ENCODE peak calls at places on chromosomes 16 and 17, in ten cellular contexts. Y, G, T, B, W, V, U, P, L and K are unnamed samples.

GRCh38 chr17:50627782-50628601 is 6.7 kb upstream of the ABCC3 start:
- DNase-seq in L (no peak), B (no peak), U (no peak), G (no peak), W (peak; percentile 77), T (peak; percentile 42), P (no peak), V (no peak), Y (no peak), K (no peak)

GRCh38 chr17:41989702-41990419 is 23.3 kb downstream of the CNP start:
- DNase-seq in W (no peak), V (no peak), U (no peak), P (no peak), G (no peak), T (no peak), L (no peak), B (no peak), Y (no peak), K (no peak)

GRCh38 chr17:81845881-81846742 is 11.3 kb upstream of the PPP1R27 start:
- DNase-seq in P (no peak), V (no peak), G (no peak), Y (no peak), L (no peak), B (no peak), T (no peak), W (no peak), U (no peak), K (no peak)

GRCh38 chr17:46795379-46795952 is 23.0 kb downstream of the WNT3 start:
- DNase-seq in G (no peak), B (no peak), L (peak; percentile 13), T (no peak), U (no peak), V (peak; percentile 30), Y (no peak), P (no peak), W (peak; percentile 67), K (no peak)

GRCh38 chr16:83365166-83365565 is 442.6 kb upstream of the HSBP1 start:
- DNase-seq in L (peak; percentile 51), W (no peak), G (no peak), V (no peak), T (no peak), P (no peak), B (no peak), U (no peak), Y (no peak), K (no peak)

GRCh38 chr16:78211951-78212350 is 112.5 kb downstream of the WWOX start:
- DNase-seq in L (no peak), U (no peak), W (peak; percentile 12), T (peak; percentile 44), B (peak; percentile 61), G (no peak), Y (no peak), V (no peak), P (no peak), K (no peak)

GRCh38 chr16:81061855-81062608 is 15.0 kb downstream of the C16orf46 start:
- DNase-seq in B (no peak), U (no peak), P (no peak), Y (no peak), W (no peak), G (no peak), V (no peak), T (no peak), L (no peak), K (no peak)

GRCh38 chr17:5509482-5509881 is 23.1 kb downstream of the MIS12 start:
- DNase-seq in U (no peak), L (peak; percentile 55), T (no peak), W (no peak), B (no peak), P (no peak), G (no peak), Y (no peak), V (peak; percentile 19), K (no peak)

GRCh38 chr17:79628861-79629547 is 18.2 kb upstream of the RBFOX3 start:
- DNase-seq in Y (no peak), T (peak; percentile 13), P (peak; percentile 1), L (no peak), G (no peak), V (no peak), W (no peak), B (peak; percentile 30), U (no peak), K (no peak)

DNA sequence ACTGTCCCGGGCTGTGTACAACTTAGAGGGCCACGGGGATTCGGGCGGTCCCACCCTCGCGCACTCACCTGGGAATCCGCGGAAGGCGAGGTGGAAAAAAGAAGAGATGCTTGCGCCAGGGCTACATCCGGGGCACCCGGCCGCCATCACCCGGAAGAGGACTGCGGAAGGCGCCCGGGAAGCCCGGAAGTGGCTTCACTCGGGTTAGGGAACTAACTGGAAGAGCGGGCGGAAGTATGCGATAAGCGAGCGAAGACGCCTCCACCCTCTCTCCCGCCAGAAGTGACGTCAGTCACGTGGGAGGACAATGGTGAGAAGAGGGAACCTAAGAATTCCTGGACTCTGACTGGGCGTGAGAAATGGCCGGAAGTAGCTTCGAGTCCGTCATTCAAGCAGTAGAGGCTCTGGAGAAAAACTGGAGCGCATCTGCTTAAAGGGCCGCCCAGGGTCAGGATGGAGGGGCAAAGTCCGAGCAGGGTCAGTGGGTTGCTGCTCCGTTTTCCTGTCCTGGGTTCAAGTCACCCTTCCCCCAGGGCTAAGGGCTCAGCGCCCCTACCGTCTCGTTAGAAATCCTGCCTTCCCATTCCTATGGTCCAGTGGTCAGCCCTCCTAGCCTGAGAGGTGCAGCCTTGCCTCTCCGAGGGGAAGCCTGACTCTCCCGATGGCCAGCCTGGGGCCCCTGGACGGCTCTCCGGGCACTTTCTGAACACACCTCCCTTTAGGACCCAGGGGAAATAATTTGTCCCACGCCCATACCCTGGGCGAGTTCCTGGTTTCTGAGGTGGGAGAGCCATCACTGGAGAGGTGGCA is at the start of gene CD2BP2:
- DNase-seq in L (peak; percentile 100), W (peak; percentile 100), T (peak; percentile 96), G (peak; percentile 99), V (peak; percentile 100), U (peak; percentile 99), B (peak; percentile 97), P (peak; percentile 99), Y (peak; percentile 99), K (peak; percentile 93)
- TF ChIP-seq CTCF in L (no peak), W (no peak), T (no peak), G (no peak), V (no peak), U (no peak), B (no peak), P (no peak), Y (peak; percentile 19), K (peak; percentile 32)

DNA sequence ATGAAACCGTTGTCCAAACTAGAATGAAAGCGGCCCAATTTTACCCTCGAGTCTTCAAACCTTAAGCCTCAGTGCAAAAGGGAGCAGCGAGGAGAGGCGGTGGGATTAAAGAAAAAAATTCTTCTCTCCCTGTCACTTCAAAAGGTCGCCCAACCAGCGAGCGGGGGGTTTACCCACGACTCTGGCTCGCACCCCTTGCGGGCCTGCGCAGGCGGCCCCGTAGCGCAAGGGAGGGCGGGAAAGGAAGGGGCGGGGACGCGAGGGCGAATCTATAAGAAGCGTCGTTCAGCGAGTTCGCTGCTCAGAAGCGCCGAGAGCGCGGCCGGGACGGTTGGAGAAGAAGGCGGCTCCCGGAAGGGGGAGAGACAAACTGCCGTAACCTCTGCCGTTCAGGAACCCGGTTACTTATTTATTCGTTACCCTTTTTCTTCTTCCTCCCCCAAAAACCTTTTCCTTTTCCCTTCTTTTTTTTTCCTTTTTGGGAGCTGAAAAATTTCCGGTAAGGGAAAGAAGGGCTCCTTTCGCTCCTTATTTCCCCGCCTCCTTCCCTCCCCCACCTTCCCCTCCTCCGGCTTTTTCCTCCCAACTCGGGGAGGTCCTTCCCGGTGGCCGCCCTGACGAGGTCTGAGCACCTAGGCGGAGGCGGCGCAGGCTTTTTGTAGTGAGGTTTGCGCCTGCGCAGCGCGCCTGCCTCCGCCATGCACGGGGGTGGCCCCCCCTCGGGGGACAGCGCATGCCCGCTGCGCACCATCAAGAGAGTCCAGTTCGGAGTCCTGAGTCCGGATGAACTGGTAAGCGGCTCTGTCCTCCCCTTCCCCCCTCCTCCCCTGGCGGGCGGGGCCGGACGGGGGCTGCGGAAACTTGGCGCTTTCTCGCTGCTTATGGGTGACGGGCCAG is at the start of gene POLR2A:
- DNase-seq in U (peak; percentile 92), P (peak; percentile 99), L (peak; percentile 99), Y (peak; percentile 92), T (peak; percentile 98), W (peak; percentile 99), B (peak; percentile 98), V (peak; percentile 98), G (peak; percentile 81), K (peak; percentile 98)
- TF ChIP-seq CTCF in U (no peak), P (peak; percentile 27), L (no peak), Y (no peak), T (no peak), W (no peak), B (peak; percentile 17), V (no peak), G (no peak), K (peak; percentile 25)

GRCh38 chr17:34366529-34367107 is 3.6 kb upstream of the CCL1 start:
- DNase-seq in U (no peak), P (no peak), G (no peak), V (no peak), B (no peak), Y (no peak), T (no peak), L (no peak), W (no peak), K (peak; percentile 52)

GRCh38 chr17:34363183-34363661 is at the start of gene CCL1:
- DNase-seq in B (no peak), G (no peak), W (no peak), U (no peak), V (no peak), T (no peak), P (no peak), L (no peak), Y (no peak), K (no peak)

GRCh38 chr17:34365340-34365739 is 2.3 kb upstream of the CCL1 start:
- DNase-seq in T (no peak), P (no peak), U (no peak), V (no peak), Y (no peak), W (no peak), G (no peak), B (no peak), L (no peak), K (no peak)

GRCh38 chr17:34366051-34366450 is 3.0 kb upstream of the CCL1 start:
- DNase-seq in T (no peak), L (no peak), Y (no peak), G (no peak), B (no peak), W (no peak), V (no peak), P (no peak), U (no peak), K (no peak)

DNA sequence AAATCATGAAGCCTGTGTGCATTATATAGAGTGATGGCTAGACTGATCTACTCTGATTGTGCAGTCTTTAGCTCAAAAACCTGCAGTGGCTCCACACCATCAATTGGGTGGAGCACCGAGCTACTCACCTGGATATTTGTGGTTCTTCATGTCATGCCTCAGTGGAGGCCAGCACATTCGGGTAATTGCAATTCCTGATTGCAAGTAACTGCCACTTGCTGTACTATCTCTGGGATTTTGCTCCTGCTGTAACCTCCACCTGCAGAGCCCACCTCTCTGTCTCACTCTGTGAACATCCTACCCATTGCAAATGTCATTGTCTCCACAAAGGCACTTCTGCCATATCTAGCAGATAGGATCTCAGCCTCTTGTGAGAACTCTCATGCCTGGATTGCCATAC is 1.7 kb upstream of the CCL1 start:
- DNase-seq in B (no peak), G (no peak), P (no peak), Y (no peak), U (no peak), V (no peak), T (no peak), L (no peak), W (no peak), K (no peak)
- TF ChIP-seq CTCF in B (no peak), G (no peak), P (no peak), Y (no peak), U (no peak), V (no peak), T (no peak), L (no peak), W (no peak), K (no peak)

GRCh38 chr16:85027968-85028637 is 508 bp downstream of the KIAA0513 start:
- DNase-seq in W (no peak), Y (no peak), P (no peak), V (no peak), B (no peak), L (no peak), U (no peak), G (no peak), T (no peak), K (no peak)
- TF ChIP-seq CTCF in W (no peak), Y (peak; percentile 21), P (no peak), V (peak; percentile 19), B (peak; percentile 42), L (no peak), U (no peak), G (peak; percentile 30), T (no peak), K (peak; percentile 51)